ENCODE peak calls at places on chromosomes 13 and 19, in five cellular contexts. A is HCT116, Q is psoas muscle, C is AG04450, P is heart left ventricle. T is an unnamed sample.

GRCh38 chr19:58400916-58401824 is 5.7 kb downstream of the RNF225 start:
- DNase-seq in C (peak), P (peak), Q (peak), A (peak), T (peak)

GRCh38 chr13:40132249-40132648 is 476.8 kb downstream of the COG6 start:
- DNase-seq in A (no peak), Q (no peak), C (no peak), P (no peak), T (no peak)

GRCh38 chr19:10864538-10864899 is 6.8 kb upstream of the CARM1 start:
- DNase-seq in Q (peak), P (peak), C (peak), A (peak), T (peak)

GRCh38 chr13:38213307-38213706 is 136.3 kb upstream of the UFM1 start:
- DNase-seq in A (no peak), C (no peak), P (no peak), Q (no peak), T (no peak)

GRCh38 chr19:2557093-2557440 is 81.1 kb downstream of the GADD45B start:
- DNase-seq in Q (no peak), P (peak), C (no peak), A (no peak), T (no peak)

GRCh38 chr13:83216521-83217245 is 665.6 kb downstream of the SLITRK1 start:
- DNase-seq in Q (no peak), C (peak), P (no peak), A (no peak), T (no peak)

GRCh38 chr19:6063576-6063961 is 46.7 kb downstream of the RFX2 start:
- DNase-seq in Q (no peak), A (no peak), P (no peak), C (no peak), T (no peak)

GRCh38 chr13:58376349-58376748 is 744.8 kb downstream of the PCDH17 start:
- DNase-seq in P (no peak), C (no peak), A (no peak), Q (no peak), T (no peak)

GRCh38 chr19:49801966-49802661 is 11.0 kb downstream of the FUZ start:
- DNase-seq in A (no peak), C (peak), Q (peak), P (peak), T (peak)

GRCh38 chr13:108226184-108226583 is 8.0 kb downstream of the ABHD13 start:
- DNase-seq in A (no peak), P (no peak), C (no peak), Q (no peak), T (no peak)

GRCh38 chr19:32910874-32911273 is 41.3 kb upstream of the SLC7A9 start:
- DNase-seq in C (no peak), P (no peak), A (no peak), Q (no peak), T (no peak)

GRCh38 chr19:38211779-38212178 is 12.2 kb downstream of the DPF1 start:
- DNase-seq in A (no peak), Q (no peak), C (no peak), P (peak), T (no peak)

GRCh38 chr19:6271251-6271650 is 8.5 kb downstream of the MLLT1 start:
- DNase-seq in Q (no peak), P (no peak), A (no peak), C (no peak), T (no peak)

GRCh38 chr13:21822029-21822428 is 151.2 kb downstream of the FGF9 start:
- DNase-seq in Q (no peak), A (no peak), C (no peak), P (no peak), T (no peak)
- TF ChIP-seq CTCF in Q (no peak), A (no peak), C (no peak), P (no peak), T (no peak)

GRCh38 chr13:51035469-51035868 is 75.6 kb downstream of the C13orf42 start:
- DNase-seq in Q (no peak), C (no peak), A (no peak), P (no peak), T (no peak)

GRCh38 chr13:51040431-51040830 is 70.6 kb downstream of the C13orf42 start:
- DNase-seq in Q (no peak), P (no peak), C (no peak), A (no peak), T (no peak)

GRCh38 chr13:51032831-51033230 is 78.2 kb downstream of the C13orf42 start:
- DNase-seq in C (no peak), P (no peak), A (no peak), Q (no peak), T (no peak)

GRCh38 chr13:51033431-51034185 is 77.5 kb downstream of the C13orf42 start:
- DNase-seq in Q (no peak), P (no peak), C (no peak), A (no peak), T (no peak)

DNA sequence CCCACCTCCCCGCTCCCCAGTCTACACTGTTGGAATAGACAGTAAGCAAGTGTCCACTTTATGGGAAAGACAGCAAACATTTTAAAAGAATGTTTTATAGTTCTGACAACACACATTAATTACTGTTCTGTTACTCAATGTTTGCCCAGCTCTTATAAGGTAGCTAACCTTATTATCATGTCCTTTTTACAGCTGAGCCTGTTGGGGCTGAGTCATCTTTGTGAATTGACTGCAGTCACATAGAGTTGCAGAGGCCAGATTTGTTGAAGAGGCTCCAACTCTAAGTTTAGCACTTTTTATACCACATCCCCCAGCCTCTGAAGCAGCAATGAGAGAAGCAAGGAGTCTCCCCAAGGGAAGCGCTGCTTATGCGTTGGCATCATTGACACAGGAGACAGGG is 76.2 kb downstream of the C13orf42 start:
- DNase-seq in A (no peak), P (no peak), C (no peak), Q (no peak), T (no peak)
- H3K27ac ChIP-seq in A (no peak), P (no peak), C (no peak), Q (no peak), T (no peak)

DNA sequence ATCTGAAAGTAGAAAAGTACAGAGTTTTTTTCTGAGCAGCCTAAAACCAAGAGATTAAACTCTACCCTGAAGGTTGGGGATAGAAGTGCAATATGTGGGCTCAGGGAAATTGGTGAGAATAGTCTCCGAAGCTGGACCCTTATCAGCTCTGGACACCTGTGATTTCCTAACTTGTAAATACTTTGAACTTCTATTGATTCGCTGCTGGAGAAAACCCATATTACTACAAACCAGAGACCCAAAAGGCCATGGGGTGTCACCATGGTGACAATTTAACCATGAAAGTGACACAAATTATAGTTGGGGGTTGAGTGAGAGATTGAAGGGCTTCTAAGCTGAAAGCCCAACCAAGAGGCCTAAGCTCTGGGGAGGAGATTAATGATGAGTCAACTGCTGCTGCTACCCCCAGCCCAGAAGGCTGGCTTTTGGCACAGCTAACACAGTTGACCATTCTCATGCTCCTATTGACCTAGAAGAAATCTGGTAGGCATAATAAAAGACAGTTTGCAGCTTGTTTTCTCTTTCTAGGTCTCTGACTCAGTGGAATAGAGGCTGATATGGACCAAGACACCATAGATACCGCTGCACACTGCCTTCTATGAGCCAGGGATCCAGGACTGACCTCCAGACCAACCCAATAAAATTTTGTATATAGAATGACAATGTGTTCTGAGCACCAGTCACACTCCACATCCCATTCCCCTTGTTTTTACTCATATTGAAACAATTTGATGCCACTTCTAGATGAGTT is 131.9 kb upstream of the FNDC3A start:
- DNase-seq in A (no peak), C (no peak), P (no peak), Q (no peak), T (no peak)
- H3K4me3 ChIP-seq in A (no peak), C (no peak), P (no peak), Q (no peak), T (no peak)

GRCh38 chr13:44810067-44810840 is 179.0 kb downstream of the NUFIP1 start:
- DNase-seq in Q (no peak), C (no peak), P (no peak), A (no peak), T (no peak)
- TF ChIP-seq CTCF in Q (no peak), C (no peak), P (no peak), A (no peak), T (no peak)

GRCh38 chr13:105565328-105565727 is 970.1 kb downstream of the EFNB2 start:
- DNase-seq in A (no peak), Q (no peak), C (no peak), P (no peak), T (no peak)
- H3K27ac ChIP-seq in A (no peak), Q (no peak), C (no peak), P (no peak), T (no peak)

GRCh38 chr19:46411088-46412033 is 2.0 kb downstream of the CCDC8 start:
- DNase-seq in Q (no peak), C (no peak), P (no peak), A (no peak), T (no peak)
- H3K4me3 ChIP-seq in Q (peak), C (peak), P (peak), A (no peak), T (no peak)